ENCODE peak calls at places on chromosomes 2 and 18, in nine cellular contexts. One of them, this sample, is unnamed.

GRCh38 chr18:33746261-33746660 is 168.2 kb downstream of the ASXL3 start:
- DNase-seq in germinal center: no peak
- DNase-seq in WERI-Rb-1: no peak
- DNase-seq in RWPE1: no peak
- DNase-seq in M059J: no peak
- DNase-seq in NCI-H510A: no peak
- DNase-seq in fibroblast of pulmonary artery: no peak
- DNase-seq in naive thymus-derived CD4-positive, alpha-beta T cell: no peak
- DNase-seq in tibial artery: no peak
- DNase-seq in this sample: no peak

GRCh38 chr2:17245921-17246320 is 272.3 kb downstream of the RAD51AP2 start:
- DNase-seq in germinal center: no peak
- DNase-seq in WERI-Rb-1: no peak
- DNase-seq in RWPE1: no peak
- DNase-seq in M059J: no peak
- DNase-seq in NCI-H510A: no peak
- DNase-seq in fibroblast of pulmonary artery: no peak
- DNase-seq in naive thymus-derived CD4-positive, alpha-beta T cell: no peak
- DNase-seq in tibial artery: no peak
- DNase-seq in this sample: no peak

GRCh38 chr2:233036162-233036838 is 3.8 kb downstream of the NEU2 start:
- DNase-seq in germinal center: no peak
- DNase-seq in WERI-Rb-1: peak
- DNase-seq in RWPE1: no peak
- DNase-seq in M059J: no peak
- DNase-seq in NCI-H510A: no peak
- DNase-seq in fibroblast of pulmonary artery: no peak
- DNase-seq in naive thymus-derived CD4-positive, alpha-beta T cell: no peak
- DNase-seq in tibial artery: no peak
- DNase-seq in this sample: no peak

GRCh38 chr2:232974431-232974830 is 38.6 kb downstream of the NGEF start:
- DNase-seq in germinal center: no peak
- DNase-seq in WERI-Rb-1: peak
- DNase-seq in RWPE1: no peak
- DNase-seq in M059J: no peak
- DNase-seq in NCI-H510A: no peak
- DNase-seq in fibroblast of pulmonary artery: no peak
- DNase-seq in naive thymus-derived CD4-positive, alpha-beta T cell: no peak
- DNase-seq in tibial artery: no peak
- DNase-seq in this sample: no peak

GRCh38 chr18:65322895-65323294 is 427.9 kb upstream of the CDH7 start:
- DNase-seq in germinal center: no peak
- DNase-seq in WERI-Rb-1: no peak
- DNase-seq in RWPE1: no peak
- DNase-seq in M059J: no peak
- DNase-seq in NCI-H510A: no peak
- DNase-seq in fibroblast of pulmonary artery: no peak
- DNase-seq in naive thymus-derived CD4-positive, alpha-beta T cell: no peak
- DNase-seq in tibial artery: no peak
- DNase-seq in this sample: no peak

GRCh38 chr18:55079481-55080350 is 120.5 kb upstream of the CCDC68 start:
- DNase-seq in germinal center: no peak
- DNase-seq in WERI-Rb-1: no peak
- DNase-seq in RWPE1: no peak
- DNase-seq in M059J: no peak
- DNase-seq in NCI-H510A: no peak
- DNase-seq in fibroblast of pulmonary artery: no peak
- DNase-seq in naive thymus-derived CD4-positive, alpha-beta T cell: no peak
- DNase-seq in tibial artery: no peak
- DNase-seq in this sample: no peak

GRCh38 chr2:43569921-43570320 is 25.9 kb downstream of the THADA start:
- DNase-seq in germinal center: no peak
- DNase-seq in WERI-Rb-1: no peak
- DNase-seq in RWPE1: no peak
- DNase-seq in M059J: no peak
- DNase-seq in NCI-H510A: no peak
- DNase-seq in fibroblast of pulmonary artery: no peak
- DNase-seq in naive thymus-derived CD4-positive, alpha-beta T cell: no peak
- DNase-seq in tibial artery: no peak
- DNase-seq in this sample: no peak

GRCh38 chr2:241040081-241040803 is 41.8 kb downstream of the SNED1 start:
- DNase-seq in germinal center: no peak
- DNase-seq in WERI-Rb-1: no peak
- DNase-seq in RWPE1: no peak
- DNase-seq in M059J: no peak
- DNase-seq in NCI-H510A: no peak
- DNase-seq in fibroblast of pulmonary artery: no peak
- DNase-seq in naive thymus-derived CD4-positive, alpha-beta T cell: no peak
- DNase-seq in tibial artery: no peak
- DNase-seq in this sample: peak

GRCh38 chr18:48902023-48902855 is 48.5 kb downstream of the SMAD7 start:
- DNase-seq in germinal center: no peak
- DNase-seq in WERI-Rb-1: no peak
- DNase-seq in RWPE1: peak
- DNase-seq in M059J: peak
- DNase-seq in NCI-H510A: peak
- DNase-seq in fibroblast of pulmonary artery: peak
- DNase-seq in naive thymus-derived CD4-positive, alpha-beta T cell: no peak
- DNase-seq in tibial artery: peak
- DNase-seq in this sample: peak

GRCh38 chr2:70510213-70510820 is 43.3 kb downstream of the TGFA start:
- DNase-seq in germinal center: no peak
- DNase-seq in WERI-Rb-1: no peak
- DNase-seq in RWPE1: no peak
- DNase-seq in M059J: no peak
- DNase-seq in NCI-H510A: no peak
- DNase-seq in fibroblast of pulmonary artery: no peak
- DNase-seq in naive thymus-derived CD4-positive, alpha-beta T cell: no peak
- DNase-seq in tibial artery: no peak
- DNase-seq in this sample: no peak

GRCh38 chr2:216516730-216517350 is 18.2 kb downstream of the RPL37A start:
- DNase-seq in germinal center: peak
- DNase-seq in WERI-Rb-1: no peak
- DNase-seq in RWPE1: peak
- DNase-seq in M059J: peak
- DNase-seq in NCI-H510A: peak
- DNase-seq in fibroblast of pulmonary artery: peak
- DNase-seq in naive thymus-derived CD4-positive, alpha-beta T cell: no peak
- DNase-seq in tibial artery: no peak
- DNase-seq in this sample: peak

GRCh38 chr2:132937629-132938028 is 267.6 kb upstream of the LYPD1 start:
- DNase-seq in germinal center: no peak
- DNase-seq in WERI-Rb-1: no peak
- DNase-seq in RWPE1: no peak
- DNase-seq in M059J: peak
- DNase-seq in NCI-H510A: no peak
- DNase-seq in fibroblast of pulmonary artery: peak
- DNase-seq in naive thymus-derived CD4-positive, alpha-beta T cell: no peak
- DNase-seq in tibial artery: no peak
- DNase-seq in this sample: no peak

This sample was measured in NCI-H2081.